ENCODE peak calls at places on chromosome 15, in four cellular contexts. S is heart right ventricle, T is uterus, A is fibroblast of lung. F is an unnamed sample. For H3K4me1, the result is how much of the 10 kb centered on the place peaks cover.

GRCh38 chr15:81362790-81363189 is 11.2 kb downstream of the TMC3 start:
- DNase-seq in S (no peak), T (no peak), A (no peak), F (no peak)

GRCh38 chr15:71654714-71655174 is 155.6 kb upstream of the NR2E3 start:
- DNase-seq in S (no peak), T (no peak), A (no peak), F (no peak)

GRCh38 chr15:98712845-98713584 is 64.7 kb downstream of the IGF1R start:
- DNase-seq in S (no peak), T (no peak), A (no peak), F (no peak)

GRCh38 chr15:33234019-33234418 is 39.5 kb upstream of the FMN1 start:
- DNase-seq in S (no peak), T (no peak), A (peak), F (no peak)

GRCh38 chr15:48557335-48557734 is 88.2 kb downstream of the FBN1 start:
- DNase-seq in S (peak), T (no peak), A (no peak), F (no peak)

GRCh38 chr15:88998980-88999713 is 86.0 kb upstream of the MFGE8 start:
- DNase-seq in S (no peak), T (no peak), A (no peak), F (no peak)

GRCh38 chr15:88015228-88015860 is 241.2 kb downstream of the NTRK3 start:
- DNase-seq in S (peak), T (peak), A (no peak), F (peak)

GRCh38 chr15:56537881-56538280 is 72.9 kb upstream of the MNS1 start:
- DNase-seq in S (no peak), T (no peak), A (peak), F (no peak)

GRCh38 chr15:48389701-48390143 is 58.5 kb downstream of the DUT start:
- DNase-seq in S (no peak), T (no peak), A (peak), F (no peak)

GRCh38 chr15:58773024-58773423 is 1.9 kb downstream of the MINDY2 start:
- DNase-seq in S (no peak), T (no peak), A (no peak), F (no peak)

GRCh38 chr15:77224352-77224751 is 153.4 kb upstream of the TSPAN3 start:
- DNase-seq in S (no peak), T (no peak), A (no peak), F (no peak)

GRCh38 chr15:82021992-82022391 is 23.8 kb downstream of the MEX3B start:
- DNase-seq in S (no peak), T (peak), A (peak), F (peak)

GRCh38 chr15:69000725-69001503 is 13.6 kb upstream of the NOX5 start:
- DNase-seq in S (no peak), T (no peak), A (no peak), F (no peak)

GRCh38 chr15:74422723-74423442 is 10.9 kb downstream of the SEMA7A start:
- DNase-seq in S (no peak), T (no peak), A (peak), F (peak)

GRCh38 chr15:55552926-55553325 is 35.2 kb downstream of the PYGO1 start:
- DNase-seq in S (peak), T (no peak), A (peak), F (no peak)

GRCh38 chr15:59372352-59373211 is at the start of gene MYO1E:
- DNase-seq in S (peak), T (peak), A (peak), F (peak)

DNA sequence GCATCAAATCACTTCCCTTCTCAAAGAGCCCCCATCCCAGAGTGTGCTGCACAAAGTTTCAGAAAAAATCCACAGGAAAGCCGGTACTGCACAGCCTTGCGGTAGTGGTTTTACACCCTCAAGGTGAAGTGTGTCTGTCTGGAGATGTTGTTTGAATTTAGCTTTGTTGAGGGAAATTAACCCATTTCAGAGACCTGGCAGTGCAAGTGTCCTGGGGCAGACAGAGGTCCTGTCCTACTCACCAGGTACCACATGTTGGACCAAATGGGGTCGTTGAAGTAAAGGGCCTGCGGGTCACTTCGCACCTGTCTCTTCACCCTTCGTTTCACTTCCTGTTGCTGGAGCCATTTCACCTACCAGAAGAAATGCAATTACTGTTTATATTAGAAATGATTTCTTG is 57.8 kb downstream of the PCSK6 start:
- DNase-seq in S (no peak), T (no peak), A (no peak), F (no peak)
- H3K4me1 ChIP-seq in S (under half), T (under half), A (under half), F (under half)

DNA sequence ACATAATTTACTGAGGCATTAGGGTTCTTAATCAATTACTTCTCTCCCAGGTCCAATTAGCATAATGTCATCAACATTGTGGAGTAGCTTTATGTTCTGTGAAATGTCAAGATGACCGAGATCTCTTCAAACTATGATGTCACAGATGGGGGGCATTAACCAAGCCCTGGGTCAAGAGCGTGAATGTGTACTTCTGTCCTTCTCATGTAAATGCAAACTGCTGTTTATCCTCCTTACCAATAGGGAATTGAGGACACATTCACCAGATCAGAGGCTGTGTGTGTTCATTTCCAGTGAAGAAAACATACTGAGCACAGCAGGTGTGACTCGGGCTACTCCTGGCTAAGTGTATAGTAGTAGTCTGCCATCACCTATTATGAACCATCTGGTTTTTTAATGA is 177.9 kb downstream of the MINAR1 start:
- DNase-seq in S (no peak), T (no peak), A (no peak), F (no peak)
- H3K4me1 ChIP-seq in S (under half), T (under half), A (under half), F (under half)

GRCh38 chr15:78932216-78932808 is 12.5 kb downstream of the CTSH start:
- DNase-seq in S (no peak), T (no peak), A (no peak), F (no peak)
- H3K4me1 ChIP-seq in S (under half), T (under half), A (under half), F (under half)

DNA sequence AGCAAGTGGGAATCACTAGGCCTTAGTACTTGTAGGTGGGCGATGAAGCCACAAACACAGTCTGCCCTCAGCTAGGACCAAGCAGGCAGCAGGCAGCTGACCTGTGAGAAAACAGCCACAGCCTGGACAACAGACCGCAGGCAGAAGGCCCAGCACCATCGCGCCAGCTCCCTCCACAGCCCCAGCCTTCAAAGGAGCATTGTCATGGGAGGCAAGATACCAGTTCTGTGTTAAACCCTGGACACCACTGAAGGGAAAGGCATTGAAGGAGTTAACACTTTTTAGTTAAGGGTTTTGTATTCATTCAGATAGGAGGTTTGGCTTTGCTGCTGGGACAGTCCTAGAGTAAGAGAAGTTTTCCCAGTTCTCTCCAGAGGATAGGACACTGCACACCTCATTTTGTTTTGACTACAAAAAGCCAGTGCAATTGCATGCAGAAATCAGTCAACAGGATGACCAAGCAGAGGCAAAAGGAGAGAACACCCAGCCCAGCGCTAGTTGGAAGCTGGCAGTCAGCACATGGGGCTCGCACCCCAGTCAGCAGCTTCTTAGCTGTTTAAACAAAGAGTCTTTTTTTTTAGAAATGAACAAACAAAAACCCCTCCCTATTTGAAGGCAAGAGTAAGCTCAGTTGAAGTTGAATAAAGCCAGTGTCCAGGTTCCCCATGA is 286.1 kb upstream of the TPM1 start:
- DNase-seq in S (no peak), T (no peak), A (no peak), F (no peak)
- H3K4me1 ChIP-seq in S (under half), T (under half), A (under half), F (under half)

DNA sequence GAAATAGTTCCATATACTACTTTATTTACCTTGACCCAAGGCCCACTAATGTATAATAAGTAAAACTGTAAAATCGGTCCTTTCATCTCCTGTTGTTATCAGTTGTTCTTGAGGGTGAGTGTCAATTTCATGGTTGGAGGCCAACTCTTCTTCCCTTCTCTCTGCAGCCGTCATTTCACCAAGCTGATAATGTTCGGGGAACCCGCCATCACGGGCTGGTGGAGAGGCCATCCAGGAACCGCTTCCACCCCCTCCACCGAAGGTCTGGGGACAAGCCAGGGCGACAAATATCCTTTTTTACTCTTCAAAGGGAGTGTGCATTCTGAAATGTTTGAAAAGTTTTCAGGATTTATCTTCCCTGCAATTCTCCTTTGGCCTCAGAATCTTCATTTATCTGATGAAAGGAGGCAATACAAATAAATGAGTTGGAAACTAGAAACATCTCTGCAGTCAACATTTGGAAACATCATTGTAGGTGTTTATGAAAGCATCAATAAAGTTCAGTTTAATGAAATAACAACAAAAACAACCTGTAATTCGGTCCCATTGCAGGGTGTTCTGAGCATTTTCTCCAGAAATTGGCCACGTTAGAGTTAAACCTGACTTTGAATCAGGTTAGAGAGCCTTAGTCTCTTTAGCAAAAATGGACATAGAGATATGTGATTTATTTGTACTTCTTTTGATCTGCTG is 63.9 kb downstream of the CRTC3 start:
- DNase-seq in S (no peak), T (no peak), A (no peak), F (no peak)
- H3K4me1 ChIP-seq in S (under half), T (under half), A (under half), F (under half)